ENCODE peak calls at places on chromosomes 6 and 20, in four cellular contexts. E is HepG2, M is K562, F is GM12891. X is an unnamed sample.

GRCh38 chr20:1509237-1509636 is 18.0 kb upstream of the SIRPB2 start:
- DNase-seq in M (no peak), F (no peak), E (peak; percentile 25), X (no peak)

GRCh38 chr6:128954308-128955043 is 71.5 kb downstream of the LAMA2 start:
- DNase-seq in M (no peak), E (no peak), F (no peak), X (no peak)

GRCh38 chr6:132763269-132763668 is 5.6 kb upstream of the VNN2 start:
- DNase-seq in F (peak; percentile 36), M (no peak), E (no peak), X (peak; percentile 35)

GRCh38 chr6:46638650-46639049 is 14.0 kb downstream of the CYP39A1 start:
- DNase-seq in E (no peak), M (no peak), F (no peak), X (no peak)

GRCh38 chr6:24766685-24767462 is 7.9 kb upstream of the GMNN start:
- DNase-seq in F (no peak), M (no peak), E (no peak), X (peak; percentile 21)

GRCh38 chr6:15331629-15332241 is 85.9 kb downstream of the JARID2 start:
- DNase-seq in E (no peak), M (no peak), F (no peak), X (no peak)

GRCh38 chr6:109304284-109305015 is 77.8 kb downstream of the CD164 start:
- DNase-seq in M (peak; percentile 81), E (no peak), F (no peak), X (no peak)

GRCh38 chr20:59159091-59159821 is 4.4 kb upstream of the ZNF831 start:
- DNase-seq in F (no peak), E (no peak), M (no peak), X (no peak)

GRCh38 chr6:137651591-137652335 is 157.6 kb upstream of the OLIG3 start:
- DNase-seq in F (no peak), E (no peak), M (no peak), X (no peak)

GRCh38 chr6:87698618-87699017 is 3.4 kb downstream of the AKIRIN2 start:
- DNase-seq in F (no peak), M (no peak), E (no peak), X (no peak)

GRCh38 chr20:53872561-53873248 is 197.7 kb downstream of the BCAS1 start:
- DNase-seq in F (no peak), E (no peak), M (no peak), X (no peak)

GRCh38 chr6:139219746-139220145 is 72.1 kb downstream of the TXLNB start:
- DNase-seq in E (no peak), M (no peak), F (no peak), X (no peak)

GRCh38 chr20:17961600-17961965 is 7.0 kb downstream of the SNX5 start:
- DNase-seq in F (no peak), M (no peak), E (no peak), X (no peak)

GRCh38 chr6:44464527-44465310 is 77.2 kb downstream of the CDC5L start:
- DNase-seq in M (no peak), F (no peak), E (peak; percentile 51), X (no peak)

GRCh38 chr20:62642666-62643520 is 590 bp downstream of the SLCO4A1 start:
- DNase-seq in F (peak; percentile 71), E (no peak), M (peak; percentile 74), X (peak; percentile 68)

GRCh38 chr20:19783966-19784401 is 25.9 kb downstream of the RIN2 start:
- DNase-seq in M (no peak), E (peak; percentile 49), F (no peak), X (no peak)

GRCh38 chr6:107753778-107754177 is 70.3 kb downstream of the SCML4 start:
- DNase-seq in F (no peak), E (no peak), M (no peak), X (no peak)

GRCh38 chr20:10217517-10218410 is 866 bp upstream of the SNAP25 start:
- DNase-seq in E (no peak), M (no peak), F (no peak), X (no peak)

GRCh38 chr6:108323710-108324109 is 28.9 kb downstream of the AFG1L start:
- DNase-seq in M (no peak), F (no peak), E (peak; percentile 36), X (no peak)

GRCh38 chr20:36830791-36831691 is 44.9 kb upstream of the TLDC2 start:
- DNase-seq in F (no peak), E (no peak), M (no peak), X (no peak)

GRCh38 chr6:154386848-154387717 is 30.5 kb upstream of the IPCEF1 start:
- DNase-seq in F (no peak), M (no peak), E (peak; percentile 87), X (no peak)

GRCh38 chr6:3778701-3779573 is 27.4 kb upstream of the PXDC1 start:
- DNase-seq in F (no peak), E (no peak), M (no peak), X (no peak)

GRCh38 chr6:57064809-57065208 is 18.3 kb downstream of the KIAA1586 start:
- DNase-seq in E (no peak), M (no peak), F (no peak), X (no peak)

GRCh38 chr6:138978229-138978628 is 9.8 kb downstream of the REPS1 start:
- DNase-seq in F (no peak), M (no peak), E (no peak), X (no peak)

GRCh38 chr6:27545271-27546046 is 72.6 kb upstream of the ZNF184 start:
- DNase-seq in M (peak; percentile 52), E (peak; percentile 90), F (no peak), X (no peak)

GRCh38 chr20:63698739-63699465 is 2.5 kb downstream of the TNFRSF6B start:
- DNase-seq in F (peak; percentile 46), M (no peak), E (no peak), X (peak; percentile 68)

GRCh38 chr6:101397199-101397598 is 3.7 kb downstream of the GRIK2 start:
- DNase-seq in E (peak; percentile 5), M (no peak), F (no peak), X (no peak)

GRCh38 chr6:159480471-159480870 is 212.6 kb downstream of the SOD2 start:
- DNase-seq in M (no peak), E (no peak), F (no peak), X (no peak)

GRCh38 chr6:169174516-169175359 is 78.9 kb downstream of the THBS2 start:
- DNase-seq in M (peak; percentile 74), E (no peak), F (no peak), X (no peak)

GRCh38 chr6:1009041-1009440 is 302.9 kb upstream of the FOXQ1 start:
- DNase-seq in E (no peak), M (no peak), F (no peak), X (no peak)

GRCh38 chr6:31620586-31621319 is at the start of gene PRRC2A:
- DNase-seq in F (peak; percentile 75), M (peak; percentile 98), E (no peak), X (peak; percentile 75)

GRCh38 chr6:72836971-72837370 is 215.1 kb downstream of the KCNQ5 start:
- DNase-seq in E (no peak), F (no peak), M (no peak), X (no peak)

GRCh38 chr6:40856271-40856670 is 182.8 kb downstream of the UNC5CL start:
- DNase-seq in F (no peak), E (no peak), M (no peak), X (no peak)

GRCh38 chr20:11814276-11814675 is 103.4 kb upstream of the BTBD3 start:
- DNase-seq in E (no peak), F (no peak), M (no peak), X (no peak)

GRCh38 chr6:109039795-109040194 is 54.9 kb downstream of the SESN1 start:
- DNase-seq in E (no peak), F (no peak), M (no peak), X (no peak)

GRCh38 chr6:42292002-42292735 is 74.5 kb upstream of the MRPS10 start:
- DNase-seq in M (no peak), F (no peak), E (no peak), X (no peak)
- TF ChIP-seq POLR2A in M (no peak), F (no peak), E (no peak), X (no peak)

DNA sequence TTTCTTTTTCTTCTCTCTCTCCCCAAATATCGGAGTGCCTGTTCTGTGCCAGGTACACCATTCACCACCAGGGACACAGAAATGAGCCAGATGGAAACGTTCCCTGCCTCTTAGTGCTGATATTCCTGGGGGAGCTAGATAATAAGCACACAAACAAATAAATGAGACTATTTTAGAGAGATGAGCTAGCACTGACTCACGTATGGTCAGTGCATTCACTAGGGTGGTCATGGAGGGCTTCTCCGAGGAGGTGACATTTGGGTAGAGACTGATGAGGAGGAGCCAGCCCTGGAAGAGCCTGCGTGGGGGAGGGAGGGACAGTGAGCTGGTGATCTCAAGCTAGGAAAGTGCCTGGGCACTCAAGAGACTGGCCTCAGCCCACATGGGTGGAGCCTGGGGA is 252.3 kb upstream of the KCNG1 start:
- DNase-seq in F (no peak), M (no peak), E (no peak), X (no peak)
- TF ChIP-seq TAF1 in F (no peak), M (no peak), E (no peak), X (no peak)

DNA sequence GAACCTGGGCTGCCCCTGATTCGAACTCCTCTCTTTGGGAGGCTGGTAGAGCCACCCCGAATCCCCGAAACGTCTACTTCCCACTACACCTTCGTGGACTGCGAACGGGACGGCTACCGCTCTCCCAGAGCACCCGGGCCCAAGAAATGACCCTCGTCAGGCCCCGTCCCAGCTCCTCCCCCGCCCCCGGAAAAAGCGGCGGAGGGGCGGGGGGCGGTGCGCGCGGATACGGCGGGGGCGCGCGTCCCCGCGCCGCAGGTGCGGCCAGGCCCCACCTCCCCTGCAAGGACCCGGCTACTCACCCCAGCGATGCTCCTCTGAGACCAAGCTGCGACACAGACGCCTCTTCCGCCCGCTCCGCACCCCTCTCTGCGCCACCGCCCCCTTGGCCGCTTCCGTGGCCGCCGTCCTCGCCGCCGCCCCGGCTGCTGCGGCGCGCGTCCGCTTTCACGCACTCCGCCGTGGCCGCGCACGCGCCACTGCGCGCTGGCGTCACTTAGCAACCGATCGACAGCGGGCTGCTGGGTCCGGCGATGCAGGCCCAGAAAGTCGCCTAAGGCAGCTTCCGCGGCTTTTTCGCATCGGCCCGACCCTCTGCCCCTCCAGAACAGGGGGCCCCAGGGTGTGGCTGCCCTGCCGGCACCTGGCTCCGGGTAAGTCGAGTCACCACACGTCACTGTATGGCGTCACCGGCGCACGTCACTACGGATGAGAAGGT is at the start of gene BTBD9:
- DNase-seq in F (peak; percentile 74), M (peak; percentile 86), E (peak; percentile 45), X (peak; percentile 73)
- TF ChIP-seq POLR2A in F (peak; percentile 55), M (no peak), E (peak; percentile 53), X (peak; percentile 72)

GRCh38 chr6:112936476-112936875 is 589.3 kb downstream of the RFPL4B start:
- DNase-seq in E (no peak), M (no peak), F (no peak), X (no peak)
- TF ChIP-seq TAF1 in E (no peak), M (no peak), F (no peak), X (no peak)

X was measured in GM12892.